ENCODE peak calls at places on chromosomes 11 and 22, in ten cellular contexts. Q is A549, D is stomach, O is sigmoid colon, E is upper lobe of left lung, Z is H1, R is tibial nerve, J is transverse colon, B is HepG2, Y is K562. M is an unnamed sample.

GRCh38 chr11:75591371-75591770 is 29.3 kb downstream of the SERPINH1 start:
- DNase-seq in Q (no peak), D (no peak), O (no peak), E (no peak), Z (no peak), R (no peak), J (no peak), B (no peak), Y (no peak), M (peak)

GRCh38 chr11:17604913-17605230 is 57.8 kb downstream of the OTOG start:
- DNase-seq in Q (no peak), D (peak), O (no peak), E (no peak), Z (no peak), R (no peak), J (no peak), B (no peak), Y (no peak), M (no peak)

GRCh38 chr11:3037041-3037944 is 19.9 kb downstream of the CARS1 start:
- DNase-seq in Q (peak), D (peak), O (peak), E (peak), Z (peak), R (peak), J (peak), B (peak), Y (peak), M (peak)

GRCh38 chr11:85682330-85683305 is 3.4 kb downstream of the CCDC89 start:
- DNase-seq in Q (peak), D (peak), O (peak), E (peak), Z (no peak), R (peak), J (peak), B (no peak), Y (peak), M (peak)

GRCh38 chr11:27757953-27758352 is 57.7 kb upstream of the BDNF start:
- DNase-seq in Q (no peak), D (no peak), O (no peak), E (no peak), Z (no peak), R (no peak), J (no peak), B (no peak), Y (no peak), M (no peak)

GRCh38 chr22:24427500-24428164 is at the start of gene ADORA2A:
- DNase-seq in Q (no peak), D (peak), O (no peak), E (peak), Z (no peak), R (no peak), J (peak), B (no peak), Y (no peak), M (peak)

GRCh38 chr11:57233702-57234101 is 3.3 kb downstream of the APLNR start:
- DNase-seq in Q (no peak), D (no peak), O (no peak), E (no peak), Z (no peak), R (no peak), J (no peak), B (no peak), Y (no peak), M (no peak)

GRCh38 chr11:132028380-132029240 is 658.2 kb downstream of the NTM start:
- DNase-seq in Q (no peak), D (peak), O (no peak), E (no peak), Z (no peak), R (no peak), J (peak), B (peak), Y (peak), M (peak)

GRCh38 chr22:39690901-39691620 is 120.5 kb downstream of the CACNA1I start:
- DNase-seq in Q (no peak), D (no peak), O (no peak), E (no peak), Z (no peak), R (no peak), J (no peak), B (no peak), Y (peak), M (peak)

GRCh38 chr11:116835042-116835772 is 2.2 kb downstream of the APOA1 start:
- DNase-seq in Q (no peak), D (no peak), O (peak), E (no peak), Z (no peak), R (no peak), J (no peak), B (no peak), Y (peak), M (no peak)

GRCh38 chr11:102761646-102762238 is 18.7 kb downstream of the MMP10 start:
- DNase-seq in Q (no peak), D (no peak), O (no peak), E (no peak), Z (no peak), R (no peak), J (no peak), B (no peak), Y (no peak), M (no peak)
- TF ChIP-seq EP300 in Q (no peak), D (no peak), O (no peak), E (no peak), Z (no peak), R (no peak), J (no peak), B (no peak), Y (no peak), M (peak)

GRCh38 chr11:69640260-69640994 is 529 bp upstream of the CCND1 start:
- DNase-seq in Q (no peak), D (peak), O (peak), E (no peak), Z (no peak), R (no peak), J (peak), B (no peak), Y (no peak), M (no peak)
- TF ChIP-seq EP300 in Q (no peak), D (no peak), O (no peak), E (no peak), Z (no peak), R (no peak), J (no peak), B (no peak), Y (no peak), M (no peak)

DNA sequence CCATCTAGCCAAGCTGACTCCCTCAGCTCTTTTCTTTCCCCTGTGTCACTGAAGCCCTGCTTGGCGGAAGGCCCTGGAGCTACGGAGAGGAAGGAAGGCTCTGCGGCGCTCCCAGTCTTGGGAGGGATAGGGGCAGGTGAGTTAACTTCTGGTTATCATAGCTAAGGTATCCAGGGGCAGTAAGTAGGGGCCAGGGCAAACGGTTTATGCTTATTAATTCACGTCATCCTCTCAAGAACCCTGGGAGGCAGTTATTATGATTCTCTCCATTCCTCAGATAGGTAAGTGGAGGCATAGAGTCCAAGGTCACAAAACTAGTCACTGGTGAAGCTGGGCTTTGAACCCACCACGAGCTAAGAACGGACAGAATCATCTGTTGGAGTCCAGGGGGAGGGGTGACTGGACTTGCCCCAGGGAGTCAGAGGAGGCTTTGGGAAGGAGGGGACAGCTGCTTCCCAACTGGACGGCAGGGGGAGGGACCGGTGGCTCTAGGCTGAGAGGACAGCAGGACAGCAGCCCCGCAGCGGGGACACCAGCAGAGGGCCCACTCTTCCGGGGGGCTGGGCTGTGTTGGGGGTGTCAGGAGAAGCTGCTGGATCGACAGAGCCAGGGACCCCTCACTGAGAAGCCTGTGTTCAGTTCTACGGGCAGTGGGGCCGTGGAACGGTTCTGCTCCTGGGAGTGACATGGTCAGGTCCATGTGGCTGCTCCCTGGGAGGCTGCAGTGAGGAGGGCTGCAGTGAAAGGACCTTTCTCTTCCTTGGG is 3.5 kb downstream of the BAIAP2L2 start:
- DNase-seq in Q (no peak), D (no peak), O (no peak), E (no peak), Z (no peak), R (no peak), J (no peak), B (no peak), Y (no peak), M (no peak)
- TF ChIP-seq EP300 in Q (no peak), D (no peak), O (no peak), E (no peak), Z (no peak), R (no peak), J (no peak), B (no peak), Y (no peak), M (no peak)

DNA sequence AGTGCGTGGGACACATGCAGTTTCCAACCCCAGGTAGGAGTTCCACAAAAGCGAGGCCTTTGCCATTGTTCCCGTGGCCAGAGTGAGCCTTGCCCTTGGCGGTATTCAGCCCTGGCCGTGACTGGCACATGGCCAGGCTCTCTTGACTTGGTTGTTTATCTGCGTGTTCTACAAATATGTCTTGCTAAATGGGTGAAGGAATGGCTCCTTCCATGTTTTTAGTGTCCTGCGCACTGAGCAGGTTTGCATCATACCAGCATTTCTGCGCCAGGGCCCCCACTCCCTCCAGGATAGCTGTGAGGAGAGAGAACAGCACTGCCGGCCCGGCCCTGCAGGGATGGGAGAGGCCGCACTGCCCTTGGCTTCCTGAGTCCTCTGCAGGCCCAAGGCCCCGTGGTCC is 20.0 kb downstream of the POLR3H start:
- DNase-seq in Q (no peak), D (peak), O (peak), E (peak), Z (no peak), R (peak), J (peak), B (no peak), Y (no peak), M (no peak)
- TF ChIP-seq EP300 in Q (no peak), D (no peak), O (no peak), E (no peak), Z (no peak), R (peak), J (no peak), B (no peak), Y (no peak), M (no peak)

GRCh38 chr11:69075421-69076128 is 26.8 kb downstream of the TPCN2 start:
- DNase-seq in Q (no peak), D (peak), O (peak), E (no peak), Z (no peak), R (peak), J (peak), B (no peak), Y (no peak), M (no peak)
- TF ChIP-seq EP300 in Q (no peak), D (peak), O (peak), E (no peak), Z (no peak), R (peak), J (peak), B (no peak), Y (peak), M (no peak)

DNA sequence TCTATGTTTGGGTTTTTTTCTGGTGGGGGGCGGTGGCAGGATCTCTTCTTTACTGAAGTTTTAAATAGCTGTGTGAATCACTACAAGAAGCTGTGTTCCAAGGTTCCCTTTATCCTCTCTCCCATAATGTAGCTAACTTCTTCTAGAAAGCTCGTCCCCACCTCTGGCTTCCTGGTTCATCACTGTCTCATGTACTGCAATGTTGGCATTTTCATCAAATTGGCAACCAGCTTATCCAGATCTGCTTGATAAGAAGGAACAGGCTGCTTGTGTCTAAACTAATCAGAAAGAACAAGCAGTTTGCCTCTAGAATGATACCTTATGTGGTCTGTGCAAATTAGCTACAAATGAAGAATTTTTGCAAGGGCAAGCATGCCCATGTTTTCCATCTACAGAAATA is 130.8 kb downstream of the WT1 start:
- DNase-seq in Q (no peak), D (no peak), O (no peak), E (no peak), Z (no peak), R (no peak), J (no peak), B (no peak), Y (no peak), M (no peak)
- TF ChIP-seq EP300 in Q (no peak), D (no peak), O (no peak), E (no peak), Z (no peak), R (no peak), J (no peak), B (no peak), Y (no peak), M (no peak)

GRCh38 chr11:6628526-6628925 is 9.3 kb upstream of the TPP1 start:
- DNase-seq in Q (no peak), D (no peak), O (no peak), E (no peak), Z (no peak), R (no peak), J (no peak), B (no peak), Y (no peak), M (no peak)

GRCh38 chr11:6631356-6631890 is 12.2 kb upstream of the TPP1 start:
- DNase-seq in Q (no peak), D (no peak), O (no peak), E (peak), Z (no peak), R (no peak), J (no peak), B (no peak), Y (no peak), M (no peak)

GRCh38 chr11:6629573-6629891 is 10.3 kb upstream of the TPP1 start:
- DNase-seq in Q (no peak), D (no peak), O (no peak), E (no peak), Z (no peak), R (no peak), J (no peak), B (no peak), Y (no peak), M (no peak)

GRCh38 chr11:6630632-6631291 is 11.5 kb upstream of the TPP1 start:
- DNase-seq in Q (no peak), D (no peak), O (no peak), E (peak), Z (no peak), R (no peak), J (no peak), B (no peak), Y (no peak), M (no peak)

DNA sequence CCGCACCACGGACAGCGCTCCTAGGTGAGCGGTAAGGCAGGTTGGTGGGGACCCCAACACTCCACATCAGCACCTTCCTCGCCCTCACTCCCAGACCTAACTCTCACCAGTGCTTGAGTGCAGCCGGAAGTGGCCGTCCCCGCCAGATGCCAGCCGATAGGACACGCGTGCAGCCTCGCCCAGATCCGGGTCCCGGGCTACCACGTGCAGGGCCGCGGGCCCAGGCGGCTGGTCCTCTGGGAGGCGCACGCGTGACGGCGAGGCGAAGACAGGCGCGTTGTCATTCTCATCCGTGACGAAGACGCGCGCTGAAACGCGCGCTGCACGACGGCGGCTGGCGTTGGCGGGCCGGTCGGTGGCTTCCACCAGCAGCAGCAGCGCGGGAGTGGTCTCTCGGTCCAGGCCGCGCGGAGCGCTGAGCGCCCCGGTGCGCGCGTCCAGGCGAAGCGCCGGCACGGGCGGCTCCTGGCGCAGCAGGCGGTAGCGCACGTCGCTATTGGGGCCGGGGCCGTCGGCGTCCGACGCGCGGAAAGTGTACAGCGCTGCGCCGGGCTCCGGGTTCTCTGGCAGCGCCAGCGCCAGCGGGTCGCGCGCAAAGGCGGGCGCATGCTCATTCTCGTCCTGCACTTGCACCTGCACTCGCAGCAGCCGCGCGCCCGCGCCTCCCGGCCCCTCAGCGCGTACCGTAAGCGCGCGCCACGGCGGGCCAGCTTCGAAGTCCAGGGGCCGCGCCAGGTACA is 10.8 kb upstream of the TPP1 start:
- DNase-seq in Q (no peak), D (peak), O (no peak), E (no peak), Z (no peak), R (no peak), J (peak), B (no peak), Y (no peak), M (no peak)
- TF ChIP-seq EP300 in Q (no peak), D (no peak), O (no peak), E (no peak), Z (no peak), R (no peak), J (no peak), B (no peak), Y (no peak), M (no peak)

DNA sequence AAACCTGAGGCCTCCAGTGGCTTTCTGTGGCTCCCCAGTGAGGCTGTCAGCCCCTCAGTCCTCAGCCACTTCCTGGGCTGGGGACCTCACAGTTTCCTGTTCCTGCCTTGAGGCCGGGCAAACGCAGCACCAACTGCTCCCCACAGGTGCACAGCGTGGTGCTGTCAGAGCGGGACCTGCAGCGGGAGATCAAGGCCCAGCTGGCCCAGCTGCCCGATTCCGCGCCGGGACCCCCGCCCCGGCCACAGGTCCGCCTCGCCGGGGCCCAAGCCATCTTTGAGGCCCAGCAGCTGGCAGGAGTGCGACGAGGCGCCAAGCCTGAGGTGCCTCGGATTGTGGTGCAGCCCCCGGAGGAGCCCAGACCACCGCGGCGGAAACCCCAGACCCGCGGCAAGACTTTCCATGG is 5.4 kb downstream of the TBC1D10C start:
- DNase-seq in Q (no peak), D (peak), O (no peak), E (no peak), Z (no peak), R (no peak), J (peak), B (no peak), Y (no peak), M (no peak)
- TF ChIP-seq EP300 in Q (no peak), D (no peak), O (no peak), E (no peak), Z (no peak), R (no peak), J (no peak), B (no peak), Y (no peak), M (no peak)